ENCODE peak calls at places on chromosome X, in six cellular contexts. H is CD8-positive, alpha-beta T cell; G is stomach; D is IMR-90; Z is foreskin keratinocyte; K is WTC11. E is an unnamed sample.

GRCh38 chrX:130060122-130061069 is 49.9 kb downstream of the ELF4 start:
- DNase-seq in H (peak; percentile 76), G (peak; percentile 83), D (peak; percentile 37), Z (peak; percentile 17), K (peak; percentile 81), E (peak; percentile 91)

GRCh38 chrX:38220936-38221386 is 290 bp upstream of the SRPX start:
- DNase-seq in H (no peak), G (no peak), D (peak; percentile 25), Z (no peak), K (no peak), E (no peak)

GRCh38 chrX:134990475-134991473 is at the start of gene SMIM10:
- DNase-seq in H (no peak), G (peak; percentile 55), D (peak; percentile 79), Z (no peak), K (peak; percentile 36), E (peak; percentile 75)

GRCh38 chrX:69165116-69165651 is at the start of gene PJA1:
- DNase-seq in H (peak; percentile 50), G (peak; percentile 69), D (peak; percentile 57), Z (no peak), K (peak; percentile 62), E (peak; percentile 77)

GRCh38 chrX:119579414-119579813 is 5.1 kb downstream of the UBE2A start:
- DNase-seq in H (no peak), G (no peak), D (no peak), Z (no peak), K (no peak), E (no peak)

GRCh38 chrX:149259241-149259640 is 245.9 kb downstream of the IDS start:
- DNase-seq in H (no peak), G (no peak), D (no peak), Z (peak; percentile 20), K (no peak), E (no peak)

GRCh38 chrX:101677028-101677427 is 17.4 kb upstream of the ARMCX2 start:
- DNase-seq in H (no peak), G (no peak), D (no peak), Z (no peak), K (no peak), E (no peak)

GRCh38 chrX:82058728-82059127 is 856.8 kb downstream of the SH3BGRL start:
- DNase-seq in H (no peak), G (no peak), D (no peak), Z (no peak), K (no peak), E (no peak)

GRCh38 chrX:48833531-48834138 is 1.8 kb downstream of the PCSK1N start:
- DNase-seq in H (no peak), G (no peak), D (no peak), Z (no peak), K (no peak), E (no peak)

GRCh38 chrX:17608898-17609297 is 128.4 kb upstream of the SCML1 start:
- DNase-seq in H (no peak), G (no peak), D (no peak), Z (no peak), K (no peak), E (peak; percentile 72)

GRCh38 chrX:120791013-120791643 is 84.5 kb downstream of the CT47B1 start:
- DNase-seq in H (no peak), G (peak; percentile 43), D (peak; percentile 43), Z (no peak), K (no peak), E (peak; percentile 58)

GRCh38 chrX:37746268-37746931 is 33.5 kb upstream of the CYBB start:
- DNase-seq in H (no peak), G (no peak), D (no peak), Z (no peak), K (no peak), E (peak; percentile 7)

GRCh38 chrX:150364347-150365050 is 1.4 kb downstream of the MAMLD1 start:
- DNase-seq in H (no peak), G (no peak), D (peak; percentile 6), Z (no peak), K (peak; percentile 13), E (peak; percentile 22)

GRCh38 chrX:7330971-7331746 is 183.2 kb upstream of the PUDP start:
- DNase-seq in H (no peak), G (no peak), D (peak; percentile 85), Z (no peak), K (no peak), E (no peak)

GRCh38 chrX:10906861-10907260 is 204.3 kb upstream of the HCCS start:
- DNase-seq in H (no peak), G (no peak), D (peak; percentile 22), Z (no peak), K (no peak), E (no peak)

GRCh38 chrX:68685722-68686683 is 38.5 kb downstream of the STARD8 start:
- DNase-seq in H (no peak), G (no peak), D (peak; percentile 76), Z (no peak), K (peak; percentile 67), E (no peak)

GRCh38 chrX:85619962-85620361 is 240.5 kb upstream of the POF1B start:
- DNase-seq in H (no peak), G (no peak), D (no peak), Z (no peak), K (no peak), E (no peak)

GRCh38 chrX:16469870-16470269 is 180.1 kb upstream of the S100G start:
- DNase-seq in H (no peak), G (no peak), D (no peak), Z (no peak), K (peak; percentile 29), E (no peak)

GRCh38 chrX:130330706-130331105 is 9.0 kb upstream of the SLC25A14 start:
- DNase-seq in H (peak; percentile 4), G (peak; percentile 56), D (peak; percentile 40), Z (peak; percentile 10), K (peak; percentile 65), E (peak; percentile 61)

GRCh38 chrX:7228226-7228625 is 80.3 kb upstream of the PUDP start:
- DNase-seq in H (no peak), G (no peak), D (no peak), Z (no peak), K (no peak), E (no peak)

GRCh38 chrX:72238721-72239475 is at the start of gene ERCC6L:
- DNase-seq in H (peak; percentile 71), G (peak; percentile 90), D (peak; percentile 80), Z (peak; percentile 63), K (peak; percentile 87), E (peak; percentile 91)

GRCh38 chrX:44828008-44828605 is 15.7 kb upstream of the DUSP21 start:
- DNase-seq in H (no peak), G (no peak), D (peak; percentile 93), Z (peak; percentile 51), K (no peak), E (no peak)

GRCh38 chrX:144798972-144799371 is 448.3 kb upstream of the SPANXN1 start:
- DNase-seq in H (no peak), G (no peak), D (no peak), Z (no peak), K (no peak), E (no peak)

GRCh38 chrX:74606799-74607198 is 7.6 kb downstream of the RLIM start:
- DNase-seq in H (no peak), G (no peak), D (no peak), Z (no peak), K (no peak), E (no peak)

GRCh38 chrX:13131511-13132137 is 87.2 kb upstream of the FAM9C start:
- DNase-seq in H (no peak), G (no peak), D (no peak), Z (no peak), K (no peak), E (no peak)

GRCh38 chrX:45850197-45850774 is 649.6 kb upstream of the DIPK2B start:
- DNase-seq in H (no peak), G (no peak), D (no peak), Z (no peak), K (peak; percentile 14), E (peak; percentile 31)

GRCh38 chrX:8748855-8749254 is 16.9 kb upstream of the ANOS1 start:
- DNase-seq in H (no peak), G (no peak), D (peak; percentile 43), Z (no peak), K (no peak), E (peak; percentile 7)

GRCh38 chrX:68669094-68669830 is 21.8 kb downstream of the STARD8 start:
- DNase-seq in H (no peak), G (no peak), D (no peak), Z (no peak), K (peak; percentile 30), E (no peak)

GRCh38 chrX:144006811-144007210 is 122.9 kb downstream of the UBE2NL start:
- DNase-seq in H (no peak), G (no peak), D (no peak), Z (peak; percentile 38), K (no peak), E (no peak)

GRCh38 chrX:129876734-129877395 is 29.1 kb upstream of the UTP14A start:
- DNase-seq in H (no peak), G (no peak), D (peak; percentile 29), Z (peak; percentile 1), K (no peak), E (peak; percentile 32)

GRCh38 chrX:95056901-95057300 is 1382.9 kb downstream of the FAM133A start:
- DNase-seq in H (no peak), G (no peak), D (peak; percentile 4), Z (no peak), K (no peak), E (no peak)
- TF ChIP-seq CTCF in H (no peak), G (no peak), D (peak; percentile 33), Z (no peak), K (no peak), E (no peak)

GRCh38 chrX:77276742-77277141 is 170.4 kb upstream of the FGF16 start:
- DNase-seq in H (no peak), G (no peak), D (no peak), Z (no peak), K (no peak), E (no peak)
- TF ChIP-seq CTCF in H (no peak), G (no peak), D (no peak), Z (no peak), K (no peak), E (peak; percentile 14)

GRCh38 chrX:311156-312129 is 7.2 kb downstream of the GTPBP6 start:
- DNase-seq in H (no peak), G (no peak), D (no peak), Z (no peak), K (no peak), E (no peak)
- TF ChIP-seq CTCF in H (no peak), G (no peak), D (no peak), Z (no peak), K (no peak), E (no peak)

GRCh38 chrX:154526901-154527675 is 11.1 kb upstream of the FAM3A start:
- DNase-seq in H (no peak), G (peak; percentile 76), D (peak; percentile 67), Z (no peak), K (peak; percentile 73), E (peak; percentile 79)
- TF ChIP-seq CTCF in H (no peak), G (peak; percentile 21), D (peak; percentile 52), Z (peak; percentile 69), K (no peak), E (no peak)